ENCODE peak calls at places on chromosomes 13 and 19, in five cellular contexts. C, Y, D, Z and K are unnamed samples. For H3K4me1 and H3K36me3, the result is how much of the 10 kb centered on the place peaks cover.

GRCh38 chr13:40344270-40345148 is 321.9 kb downstream of the FOXO1 start:
- DNase-seq in C (no peak), Y (no peak), D (no peak), Z (peak), K (no peak)

GRCh38 chr19:1767464-1767933 is 14.2 kb downstream of the ONECUT3 start:
- DNase-seq in C (no peak), Y (no peak), D (no peak), Z (peak), K (peak)

GRCh38 chr13:51816604-51817254 is 12.8 kb upstream of the DHRS12 start:
- DNase-seq in Z (no peak), D (peak), C (no peak), Y (no peak), K (no peak)

GRCh38 chr19:58182577-58182988 is 278 bp upstream of the ZNF274 start:
- DNase-seq in Y (no peak), C (no peak), Z (no peak), D (no peak), K (no peak)

GRCh38 chr19:38844093-38844686 is 5.6 kb downstream of the HNRNPL start:
- DNase-seq in Z (no peak), D (no peak), Y (no peak), C (no peak), K (no peak)

GRCh38 chr13:102856603-102857002 is 10.8 kb downstream of the ERCC5 start:
- DNase-seq in C (no peak), Y (no peak), Z (no peak), D (no peak), K (peak)

GRCh38 chr13:32390048-32390447 is 37.9 kb downstream of the N4BP2L1 start:
- DNase-seq in Z (no peak), D (no peak), Y (no peak), C (no peak), K (no peak)

GRCh38 chr13:44364601-44365000 is 9.0 kb upstream of the SERP2 start:
- DNase-seq in Y (no peak), Z (no peak), D (peak), C (no peak), K (no peak)

GRCh38 chr19:4409123-4409933 is 6.9 kb downstream of the CHAF1A start:
- DNase-seq in D (no peak), C (no peak), Y (no peak), Z (no peak), K (no peak)

GRCh38 chr19:55370305-55370988 is at the start of gene IL11:
- DNase-seq in Z (no peak), D (no peak), Y (no peak), C (no peak), K (no peak)

GRCh38 chr13:35927554-35927953 is 203.6 kb downstream of the DCLK1 start:
- DNase-seq in C (no peak), D (no peak), Z (no peak), Y (no peak), K (peak)

GRCh38 chr19:47229674-47230121 is 1.3 kb downstream of the BBC3 start:
- DNase-seq in Z (peak), C (no peak), D (no peak), Y (no peak), K (peak)

GRCh38 chr19:28314771-28315170 is 898.2 kb downstream of the UQCRFS1 start:
- DNase-seq in C (no peak), Z (no peak), D (no peak), Y (no peak), K (no peak)

GRCh38 chr13:77040076-77040475 is 13.1 kb upstream of the FBXL3 start:
- DNase-seq in C (no peak), Y (no peak), D (no peak), Z (no peak), K (no peak)

GRCh38 chr19:14149509-14149994 is 13.2 kb upstream of the ASF1B start:
- DNase-seq in D (no peak), Z (peak), Y (peak), C (peak), K (peak)
- TF ChIP-seq POLR2A in D (no peak), Z (no peak), Y (no peak), C (no peak), K (no peak)

GRCh38 chr13:110268061-110268460 is 38.9 kb downstream of the COL4A1 start:
- DNase-seq in C (no peak), Z (no peak), D (no peak), Y (no peak), K (peak)

GRCh38 chr13:110270507-110270906 is 36.5 kb downstream of the COL4A1 start:
- DNase-seq in Z (no peak), D (no peak), C (no peak), Y (no peak), K (no peak)

GRCh38 chr13:110271313-110271712 is 35.6 kb downstream of the COL4A1 start:
- DNase-seq in C (no peak), D (no peak), Y (no peak), Z (no peak), K (no peak)

GRCh38 chr13:110268576-110269185 is 38.3 kb downstream of the COL4A1 start:
- DNase-seq in Z (no peak), C (no peak), Y (no peak), D (no peak), K (no peak)

DNA sequence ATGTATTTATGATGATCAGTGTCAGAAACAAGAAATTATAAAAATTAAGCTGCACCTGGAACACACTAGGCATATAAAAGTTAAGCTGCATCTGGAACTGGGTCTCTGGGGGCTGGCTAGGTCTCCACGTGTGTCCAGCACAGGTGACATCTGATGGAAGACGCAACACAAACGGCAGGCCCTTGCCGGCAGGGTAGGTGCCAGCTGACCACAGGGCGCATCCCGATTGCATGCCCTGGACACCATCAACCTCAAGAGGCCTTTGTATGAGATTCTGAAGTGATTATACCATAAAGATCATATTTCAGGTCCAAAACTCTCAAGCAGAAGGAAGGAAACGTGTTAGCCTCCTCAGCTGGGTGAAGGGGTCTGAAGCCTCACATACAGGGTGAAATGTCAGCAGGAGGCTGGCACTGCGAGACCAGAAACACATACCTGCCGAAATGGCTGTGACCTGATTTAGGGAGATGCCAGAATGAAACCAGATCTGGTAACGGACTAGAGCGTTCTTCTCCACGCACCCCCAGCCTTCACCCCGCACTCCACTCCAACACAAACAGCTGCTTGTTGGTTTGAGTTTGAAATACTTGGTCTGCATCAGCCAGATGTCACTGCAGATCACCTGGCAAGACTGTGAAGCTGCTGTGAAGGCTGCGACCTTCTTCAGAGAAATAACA is 37.3 kb downstream of the COL4A1 start:
- DNase-seq in Z (no peak), D (no peak), Y (no peak), C (no peak), K (no peak)
- H3K4me1 ChIP-seq in Z (under half), D (under half), Y (under half), C (half or more), K (under half)

GRCh38 chr19:12675377-12675776 is 6.3 kb downstream of the DHPS start:
- DNase-seq in C (no peak), D (no peak), Z (no peak), Y (no peak), K (no peak)

GRCh38 chr19:12675940-12676339 is 5.7 kb downstream of the DHPS start:
- DNase-seq in C (no peak), Z (no peak), Y (no peak), D (no peak), K (no peak)

GRCh38 chr19:12670159-12670928 is 3.7 kb downstream of the WDR83 start:
- DNase-seq in D (no peak), Z (no peak), C (no peak), Y (no peak), K (no peak)

GRCh38 chr19:12669272-12670158 is 2.9 kb downstream of the WDR83 start:
- DNase-seq in D (peak), Y (peak), Z (peak), C (peak), K (peak)

GRCh38 chr19:12672744-12673143 is 6.1 kb downstream of the WDR83 start:
- DNase-seq in D (no peak), Y (no peak), Z (no peak), C (no peak), K (no peak)
- H3K36me3 ChIP-seq in D (under half), Y (under half), Z (under half), C (under half), K (half or more)

GRCh38 chr19:13833330-13834265 is 38.4 kb downstream of the ZSWIM4 start:
- DNase-seq in D (no peak), C (peak), Y (peak), Z (peak), K (peak)
- TF ChIP-seq POLR2A in D (no peak), C (no peak), Y (peak), Z (peak), K (no peak)

DNA sequence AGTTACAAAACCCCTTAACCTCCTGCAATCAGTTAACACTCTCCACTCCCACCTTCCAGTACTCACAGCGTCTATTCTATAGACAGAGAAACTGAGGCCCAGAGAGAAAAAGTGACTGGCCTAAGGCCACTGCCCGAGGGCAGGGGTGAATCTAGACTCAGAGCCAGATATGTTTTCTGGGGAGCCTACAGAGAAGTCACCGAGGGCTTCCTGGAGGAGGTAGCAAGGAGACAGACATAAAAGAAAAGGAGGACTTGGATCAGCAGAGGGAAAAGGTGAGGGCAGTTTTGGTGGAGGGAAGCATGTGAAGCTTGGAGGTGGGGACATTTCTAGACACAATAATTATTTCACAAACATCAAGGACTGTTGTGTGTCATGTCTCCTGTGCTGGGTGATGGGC is 1.6 kb upstream of the COMP start:
- DNase-seq in C (no peak), D (no peak), Y (no peak), Z (no peak), K (no peak)
- H3K4me1 ChIP-seq in C (under half), D (under half), Y (under half), Z (under half), K (under half)